ENCODE peak calls at places on chromosomes 4 and X, in nine cellular contexts. One of them, this sample, is unnamed. For H3K4me1, the result is how much of the 10 kb centered on the place peaks cover.

GRCh38 chrX:75131973-75132627 is 24.0 kb downstream of the ABCB7 start:
- DNase-seq in cardiac muscle cell: no peak
- DNase-seq in A549: no peak
- DNase-seq in left lung: no peak
- DNase-seq in heart left ventricle: no peak
- DNase-seq in lower lobe of right lung: no peak
- DNase-seq in OCI-LY7: no peak
- DNase-seq in fibroblast of lung: no peak
- DNase-seq in esophagus squamous epithelium: no peak
- DNase-seq in this sample: no peak

GRCh38 chr4:86593726-86594558 is at the start of gene PTPN13:
- DNase-seq in esophagus squamous epithelium: peak
- DNase-seq in cardiac muscle cell: peak
- DNase-seq in A549: peak
- DNase-seq in left lung: peak
- DNase-seq in lower lobe of right lung: peak
- DNase-seq in fibroblast of lung: peak
- DNase-seq in heart left ventricle: peak
- DNase-seq in OCI-LY7: no peak
- DNase-seq in this sample: no peak

GRCh38 chrX:43968347-43968746 is 4.8 kb downstream of the NDP start:
- DNase-seq in lower lobe of right lung: no peak
- DNase-seq in cardiac muscle cell: no peak
- DNase-seq in OCI-LY7: no peak
- DNase-seq in heart left ventricle: no peak
- DNase-seq in A549: no peak
- DNase-seq in esophagus squamous epithelium: no peak
- DNase-seq in left lung: no peak
- DNase-seq in fibroblast of lung: no peak
- DNase-seq in this sample: no peak

GRCh38 chrX:39755152-39756032 is 342.4 kb downstream of the BCOR start:
- DNase-seq in heart left ventricle: peak
- DNase-seq in A549: peak
- DNase-seq in left lung: peak
- DNase-seq in esophagus squamous epithelium: no peak
- DNase-seq in fibroblast of lung: peak
- DNase-seq in OCI-LY7: peak
- DNase-seq in lower lobe of right lung: peak
- DNase-seq in cardiac muscle cell: no peak
- DNase-seq in this sample: no peak

GRCh38 chrX:23493941-23494374 is 159.3 kb downstream of the PTCHD1 start:
- DNase-seq in OCI-LY7: peak
- DNase-seq in heart left ventricle: no peak
- DNase-seq in cardiac muscle cell: no peak
- DNase-seq in fibroblast of lung: no peak
- DNase-seq in A549: no peak
- DNase-seq in left lung: no peak
- DNase-seq in lower lobe of right lung: no peak
- DNase-seq in esophagus squamous epithelium: no peak
- DNase-seq in this sample: no peak

GRCh38 chr4:172666711-172667368 is 501.8 kb upstream of the GALNT7 start:
- DNase-seq in A549: no peak
- DNase-seq in cardiac muscle cell: peak
- DNase-seq in heart left ventricle: no peak
- DNase-seq in lower lobe of right lung: no peak
- DNase-seq in esophagus squamous epithelium: no peak
- DNase-seq in fibroblast of lung: no peak
- DNase-seq in OCI-LY7: no peak
- DNase-seq in left lung: no peak
- DNase-seq in this sample: no peak

GRCh38 chr4:138967313-138967712 is 48.3 kb upstream of the NOCT start:
- DNase-seq in A549: no peak
- DNase-seq in lower lobe of right lung: no peak
- DNase-seq in OCI-LY7: no peak
- DNase-seq in esophagus squamous epithelium: no peak
- DNase-seq in heart left ventricle: no peak
- DNase-seq in cardiac muscle cell: no peak
- DNase-seq in left lung: no peak
- DNase-seq in fibroblast of lung: peak
- DNase-seq in this sample: no peak

GRCh38 chr4:4672397-4672796 is 130.5 kb upstream of the STX18 start:
- DNase-seq in OCI-LY7: no peak
- DNase-seq in heart left ventricle: no peak
- DNase-seq in left lung: no peak
- DNase-seq in lower lobe of right lung: no peak
- DNase-seq in esophagus squamous epithelium: no peak
- DNase-seq in cardiac muscle cell: no peak
- DNase-seq in A549: no peak
- DNase-seq in fibroblast of lung: no peak
- DNase-seq in this sample: no peak

GRCh38 chr4:152257601-152258066 is 278.3 kb downstream of the FBXW7 start:
- DNase-seq in A549: no peak
- DNase-seq in cardiac muscle cell: no peak
- DNase-seq in lower lobe of right lung: no peak
- DNase-seq in heart left ventricle: no peak
- DNase-seq in fibroblast of lung: no peak
- DNase-seq in esophagus squamous epithelium: no peak
- DNase-seq in OCI-LY7: no peak
- DNase-seq in left lung: no peak
- DNase-seq in this sample: no peak

DNA sequence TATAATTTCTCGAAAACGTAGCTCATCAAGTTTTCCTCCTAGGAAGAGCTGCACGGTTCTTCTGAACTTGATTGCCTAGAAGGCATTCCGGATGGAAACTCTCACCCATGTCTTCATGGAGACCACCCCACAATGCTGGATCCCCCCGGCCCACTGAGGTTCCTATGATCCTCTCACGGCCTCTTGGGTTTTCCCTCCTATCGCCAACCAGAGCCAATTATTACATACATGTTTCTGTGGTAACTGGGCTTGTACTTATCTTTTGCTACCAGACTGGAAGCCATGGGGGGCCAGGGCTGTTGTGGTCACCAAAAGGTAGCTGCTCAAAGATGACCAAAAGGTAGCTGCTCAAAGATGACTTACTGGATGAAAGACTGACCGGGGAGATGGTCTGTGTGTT is 131.5 kb downstream of the AFAP1 start:
- DNase-seq in fibroblast of lung: no peak
- DNase-seq in esophagus squamous epithelium: no peak
- DNase-seq in heart left ventricle: no peak
- DNase-seq in A549: no peak
- DNase-seq in OCI-LY7: no peak
- DNase-seq in lower lobe of right lung: no peak
- DNase-seq in left lung: no peak
- DNase-seq in cardiac muscle cell: no peak
- DNase-seq in this sample: no peak
- H3K4me1 ChIP-seq in fibroblast of lung: under half
- H3K4me1 ChIP-seq in esophagus squamous epithelium: under half
- H3K4me1 ChIP-seq in heart left ventricle: under half
- H3K4me1 ChIP-seq in A549: half or more
- H3K4me1 ChIP-seq in OCI-LY7: under half
- H3K4me1 ChIP-seq in lower lobe of right lung: half or more
- H3K4me1 ChIP-seq in left lung: under half
- H3K4me1 ChIP-seq in cardiac muscle cell: under half
- H3K4me1 ChIP-seq in this sample: under half

GRCh38 chrX:47112316-47112954 is 32.1 kb downstream of the NDUFB11 start:
- DNase-seq in heart left ventricle: no peak
- DNase-seq in A549: no peak
- DNase-seq in fibroblast of lung: peak
- DNase-seq in esophagus squamous epithelium: no peak
- DNase-seq in OCI-LY7: no peak
- DNase-seq in left lung: no peak
- DNase-seq in lower lobe of right lung: no peak
- DNase-seq in cardiac muscle cell: no peak
- DNase-seq in this sample: no peak
- TF ChIP-seq CTCF in heart left ventricle: no peak
- TF ChIP-seq CTCF in A549: no peak
- TF ChIP-seq CTCF in fibroblast of lung: no peak
- TF ChIP-seq CTCF in esophagus squamous epithelium: no peak
- TF ChIP-seq CTCF in OCI-LY7: no peak
- TF ChIP-seq CTCF in left lung: no peak
- TF ChIP-seq CTCF in lower lobe of right lung: no peak
- TF ChIP-seq CTCF in cardiac muscle cell: no peak
- TF ChIP-seq CTCF in this sample: no peak

GRCh38 chr4:7630559-7631287 is 196.0 kb upstream of the PSAPL1 start:
- DNase-seq in fibroblast of lung: peak
- DNase-seq in left lung: no peak
- DNase-seq in cardiac muscle cell: no peak
- DNase-seq in OCI-LY7: no peak
- DNase-seq in heart left ventricle: peak
- DNase-seq in A549: peak
- DNase-seq in lower lobe of right lung: peak
- DNase-seq in esophagus squamous epithelium: no peak
- DNase-seq in this sample: no peak
- H3K27ac ChIP-seq in fibroblast of lung: peak
- H3K27ac ChIP-seq in left lung: no peak
- H3K27ac ChIP-seq in cardiac muscle cell: no peak
- H3K27ac ChIP-seq in OCI-LY7: no peak
- H3K27ac ChIP-seq in heart left ventricle: peak
- H3K27ac ChIP-seq in A549: peak
- H3K27ac ChIP-seq in lower lobe of right lung: no peak
- H3K27ac ChIP-seq in esophagus squamous epithelium: no peak
- H3K27ac ChIP-seq in this sample: no peak

DNA sequence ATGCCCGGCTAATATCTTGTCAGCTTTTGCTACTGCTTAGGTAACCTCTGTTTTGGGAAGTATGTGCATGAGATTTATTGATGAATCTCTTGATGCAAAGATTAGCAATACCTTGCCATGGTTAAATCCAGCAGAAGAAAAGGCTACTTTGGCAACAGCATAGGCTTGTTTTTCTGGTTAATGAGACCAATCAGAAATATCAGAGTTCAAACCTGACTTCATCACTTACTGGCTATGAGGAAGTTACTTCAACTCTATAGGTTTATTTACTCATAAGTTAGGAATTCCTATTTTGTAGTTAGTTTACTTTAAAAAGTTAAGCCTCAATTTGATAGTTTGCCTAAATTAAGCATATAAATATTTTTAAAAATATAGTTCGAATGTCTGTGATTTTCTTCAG is 93.1 kb downstream of the PDLIM5 start:
- DNase-seq in left lung: no peak
- DNase-seq in esophagus squamous epithelium: no peak
- DNase-seq in fibroblast of lung: no peak
- DNase-seq in heart left ventricle: no peak
- DNase-seq in OCI-LY7: no peak
- DNase-seq in cardiac muscle cell: no peak
- DNase-seq in lower lobe of right lung: no peak
- DNase-seq in A549: no peak
- DNase-seq in this sample: no peak
- H3K4me1 ChIP-seq in left lung: under half
- H3K4me1 ChIP-seq in esophagus squamous epithelium: under half
- H3K4me1 ChIP-seq in fibroblast of lung: under half
- H3K4me1 ChIP-seq in heart left ventricle: under half
- H3K4me1 ChIP-seq in OCI-LY7: under half
- H3K4me1 ChIP-seq in cardiac muscle cell: under half
- H3K4me1 ChIP-seq in lower lobe of right lung: under half
- H3K4me1 ChIP-seq in A549: under half
- H3K4me1 ChIP-seq in this sample: under half

GRCh38 chrX:55011294-55011693 is 11.1 kb downstream of the APEX2 start:
- DNase-seq in cardiac muscle cell: no peak
- DNase-seq in fibroblast of lung: peak
- DNase-seq in heart left ventricle: no peak
- DNase-seq in A549: no peak
- DNase-seq in OCI-LY7: peak
- DNase-seq in esophagus squamous epithelium: no peak
- DNase-seq in left lung: no peak
- DNase-seq in lower lobe of right lung: no peak
- DNase-seq in this sample: no peak
- TF ChIP-seq CTCF in cardiac muscle cell: peak
- TF ChIP-seq CTCF in fibroblast of lung: peak
- TF ChIP-seq CTCF in heart left ventricle: peak
- TF ChIP-seq CTCF in A549: peak
- TF ChIP-seq CTCF in OCI-LY7: peak
- TF ChIP-seq CTCF in esophagus squamous epithelium: no peak
- TF ChIP-seq CTCF in left lung: no peak
- TF ChIP-seq CTCF in lower lobe of right lung: peak
- TF ChIP-seq CTCF in this sample: peak

GRCh38 chr4:88212253-88212561 is 53.8 kb upstream of the ABCG2 start:
- DNase-seq in fibroblast of lung: no peak
- DNase-seq in esophagus squamous epithelium: no peak
- DNase-seq in OCI-LY7: no peak
- DNase-seq in lower lobe of right lung: no peak
- DNase-seq in heart left ventricle: no peak
- DNase-seq in A549: no peak
- DNase-seq in cardiac muscle cell: no peak
- DNase-seq in left lung: no peak
- DNase-seq in this sample: no peak

GRCh38 chr4:88215351-88215750 is 56.9 kb upstream of the ABCG2 start:
- DNase-seq in cardiac muscle cell: no peak
- DNase-seq in A549: no peak
- DNase-seq in heart left ventricle: no peak
- DNase-seq in lower lobe of right lung: no peak
- DNase-seq in fibroblast of lung: no peak
- DNase-seq in esophagus squamous epithelium: no peak
- DNase-seq in OCI-LY7: no peak
- DNase-seq in left lung: no peak
- DNase-seq in this sample: no peak

GRCh38 chr4:88219099-88219498 is 60.7 kb upstream of the ABCG2 start:
- DNase-seq in heart left ventricle: no peak
- DNase-seq in OCI-LY7: peak
- DNase-seq in left lung: no peak
- DNase-seq in fibroblast of lung: peak
- DNase-seq in A549: peak
- DNase-seq in lower lobe of right lung: no peak
- DNase-seq in cardiac muscle cell: peak
- DNase-seq in esophagus squamous epithelium: no peak
- DNase-seq in this sample: no peak

GRCh38 chr4:88217169-88217568 is 58.7 kb upstream of the ABCG2 start:
- DNase-seq in esophagus squamous epithelium: no peak
- DNase-seq in fibroblast of lung: no peak
- DNase-seq in cardiac muscle cell: no peak
- DNase-seq in A549: no peak
- DNase-seq in heart left ventricle: no peak
- DNase-seq in lower lobe of right lung: no peak
- DNase-seq in OCI-LY7: no peak
- DNase-seq in left lung: no peak
- DNase-seq in this sample: no peak

DNA sequence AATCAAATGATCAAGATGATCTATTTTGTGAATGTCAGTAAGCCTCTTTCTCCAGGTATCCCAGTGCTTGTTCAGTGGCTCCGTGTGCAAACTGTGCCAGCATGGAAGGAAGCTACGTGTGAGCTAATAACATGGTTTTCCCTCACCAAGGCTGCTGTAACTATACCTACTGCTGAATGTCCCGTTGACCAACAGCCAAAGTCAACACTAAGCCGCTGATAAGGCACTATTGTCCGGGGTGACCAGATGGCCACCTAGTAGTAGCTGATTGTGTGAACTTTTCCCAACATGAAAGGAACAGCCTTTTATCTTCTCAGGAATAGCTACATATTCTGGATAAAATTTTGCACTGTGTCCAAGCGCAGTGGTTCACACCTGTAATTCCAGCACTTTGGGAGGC is 58.0 kb upstream of the ABCG2 start:
- DNase-seq in heart left ventricle: no peak
- DNase-seq in OCI-LY7: no peak
- DNase-seq in lower lobe of right lung: no peak
- DNase-seq in left lung: no peak
- DNase-seq in fibroblast of lung: no peak
- DNase-seq in A549: no peak
- DNase-seq in cardiac muscle cell: no peak
- DNase-seq in esophagus squamous epithelium: no peak
- DNase-seq in this sample: no peak
- H3K27ac ChIP-seq in heart left ventricle: no peak
- H3K27ac ChIP-seq in OCI-LY7: no peak
- H3K27ac ChIP-seq in lower lobe of right lung: no peak
- H3K27ac ChIP-seq in left lung: no peak
- H3K27ac ChIP-seq in fibroblast of lung: no peak
- H3K27ac ChIP-seq in A549: no peak
- H3K27ac ChIP-seq in cardiac muscle cell: no peak
- H3K27ac ChIP-seq in esophagus squamous epithelium: no peak
- H3K27ac ChIP-seq in this sample: no peak

This sample was measured in CD8-positive, alpha-beta T cell.